ENCODE peak calls at places on chromosomes 4 and X, in ten cellular contexts. I is stomach, X is H1, P is K562, L is suprapubic skin, E is sigmoid colon, A is esophagus muscularis mucosa, S is Panc1, G is SK-N-SH, F is GM23338. C is an unnamed sample. For H3K4me1, the result is how much of the 10 kb centered on the place peaks cover.

GRCh38 chr4:7193040-7193958 is 961 bp downstream of the SORCS2 start:
- DNase-seq in S (no peak), L (peak), E (peak), A (no peak), X (no peak), I (no peak), F (peak), G (peak), P (no peak), C (peak)

GRCh38 chr4:6221296-6221850 is 21.0 kb upstream of the JAKMIP1 start:
- DNase-seq in F (peak), A (no peak), P (no peak), G (no peak), L (no peak), S (no peak), X (peak), E (peak), I (peak), C (no peak)

GRCh38 chr4:77065382-77065781 is 10.4 kb downstream of the CCNI start:
- DNase-seq in I (no peak), F (no peak), L (no peak), X (no peak), G (no peak), P (no peak), A (no peak), S (no peak), E (no peak), C (no peak)

GRCh38 chrX:123873956-123874355 is 14.1 kb downstream of the XIAP start:
- DNase-seq in X (no peak), F (no peak), P (no peak), L (no peak), S (no peak), E (no peak), A (no peak), I (no peak), G (no peak), C (no peak)

GRCh38 chr4:5460106-5460801 is 248.1 kb downstream of the EVC2 start:
- DNase-seq in A (no peak), X (peak), S (peak), G (peak), L (no peak), I (no peak), P (peak), F (peak), E (no peak), C (no peak)

GRCh38 chrX:117957128-117957527 is 159.5 kb downstream of the KLHL13 start:
- DNase-seq in F (no peak), X (no peak), A (no peak), L (no peak), P (no peak), S (no peak), E (no peak), I (no peak), G (no peak), C (no peak)

GRCh38 chrX:133921764-133922389 is 63.5 kb downstream of the GPC3 start:
- DNase-seq in P (peak), A (no peak), I (peak), G (peak), F (peak), L (no peak), E (no peak), S (peak), X (peak), C (no peak)

GRCh38 chrX:40530471-40530870 is 50.3 kb upstream of the ATP6AP2 start:
- DNase-seq in I (no peak), E (no peak), G (no peak), X (no peak), F (no peak), A (no peak), S (no peak), P (no peak), L (no peak), C (no peak)

GRCh38 chrX:34893741-34894140 is 48.9 kb upstream of the FAM47B start:
- DNase-seq in F (no peak), I (no peak), L (no peak), E (no peak), X (no peak), A (no peak), P (no peak), S (no peak), G (no peak), C (no peak)

GRCh38 chr4:41692717-41693345 is 55.7 kb downstream of the PHOX2B start:
- DNase-seq in X (peak), F (peak), E (peak), S (peak), L (no peak), P (peak), G (peak), I (peak), A (no peak), C (no peak)

GRCh38 chrX:108270280-108270679 is 167.9 kb downstream of the COL4A6 start:
- DNase-seq in P (no peak), X (no peak), F (no peak), A (no peak), E (no peak), G (no peak), I (no peak), L (no peak), S (no peak), C (peak)

GRCh38 chr4:13980317-13980716 is 352.8 kb upstream of the BOD1L1 start:
- DNase-seq in L (no peak), P (no peak), X (no peak), I (no peak), G (no peak), S (no peak), E (no peak), F (no peak), A (no peak), C (no peak)

GRCh38 chrX:64976673-64977040 is 407 bp upstream of the ZC4H2 start:
- DNase-seq in G (no peak), E (no peak), F (peak), P (no peak), X (no peak), L (no peak), S (no peak), A (no peak), I (no peak), C (no peak)

GRCh38 chr4:47326067-47326466 is 137.4 kb downstream of the COMMD8 start:
- DNase-seq in A (no peak), E (no peak), F (no peak), G (no peak), X (no peak), S (no peak), I (no peak), L (no peak), P (no peak), C (no peak)

GRCh38 chrX:56268888-56269287 is 36.7 kb downstream of the KLF8 start:
- DNase-seq in A (no peak), L (no peak), G (no peak), E (no peak), F (no peak), X (no peak), S (no peak), P (no peak), I (no peak), C (no peak)

GRCh38 chr4:81565137-81565870 is 93.6 kb upstream of the RASGEF1B start:
- DNase-seq in A (no peak), E (peak), S (no peak), X (no peak), G (no peak), L (peak), I (peak), P (no peak), F (no peak), C (no peak)

GRCh38 chr4:76955187-76955586 is 5.6 kb downstream of the SEPTIN11 start:
- DNase-seq in I (no peak), P (no peak), X (no peak), F (no peak), E (no peak), S (no peak), L (no peak), A (no peak), G (no peak), C (no peak)

GRCh38 chrX:109776986-109777385 is 43.9 kb upstream of the ACSL4 start:
- DNase-seq in A (no peak), E (no peak), I (no peak), F (no peak), L (no peak), G (no peak), P (no peak), S (no peak), X (no peak), C (no peak)

GRCh38 chr4:48681856-48682255 is 98.2 kb downstream of the FRYL start:
- DNase-seq in I (no peak), P (no peak), S (no peak), A (no peak), X (no peak), G (no peak), E (no peak), F (peak), L (no peak), C (no peak)

GRCh38 chrX:1224954-1225353 is 12.5 kb upstream of the CRLF2 start:
- DNase-seq in L (no peak), S (no peak), I (no peak), X (no peak), P (no peak), E (peak), G (no peak), A (no peak), F (peak), C (no peak)

GRCh38 chrX:71667328-71668247 is at the start of gene LOC101059915:
- DNase-seq in G (no peak), X (no peak), L (no peak), I (no peak), E (no peak), F (no peak), S (no peak), P (no peak), A (no peak), C (no peak)

GRCh38 chr4:109735566-109736454 is 5.9 kb upstream of the PLA2G12A start:
- DNase-seq in E (no peak), G (no peak), P (no peak), F (no peak), I (no peak), L (no peak), X (no peak), S (no peak), A (no peak), C (no peak)

GRCh38 chr4:76305971-76306881 is at the start of gene STBD1:
- DNase-seq in E (peak), L (peak), S (no peak), P (peak), G (peak), I (peak), F (peak), A (no peak), X (peak), C (no peak)

GRCh38 chr4:23332266-23332665 is 557.6 kb downstream of the PPARGC1A start:
- DNase-seq in A (no peak), E (no peak), G (no peak), X (no peak), I (no peak), S (no peak), F (no peak), L (no peak), P (no peak), C (no peak)

GRCh38 chrX:75158054-75158453 is 2.0 kb upstream of the ABCB7 start:
- DNase-seq in X (no peak), F (no peak), S (no peak), E (no peak), I (no peak), P (no peak), A (no peak), G (no peak), L (no peak), C (no peak)

GRCh38 chr4:185623444-185624247 is 88.3 kb upstream of the PDLIM3 start:
- DNase-seq in F (no peak), I (no peak), E (no peak), A (no peak), S (no peak), L (no peak), P (no peak), X (no peak), G (no peak), C (no peak)

GRCh38 chrX:110320588-110320987 is 2.7 kb upstream of the AMMECR1 start:
- DNase-seq in I (no peak), X (no peak), A (no peak), E (no peak), G (no peak), L (no peak), F (peak), P (no peak), S (no peak), C (no peak)

GRCh38 chr4:68271851-68272756 is 26.6 kb upstream of the TMPRSS11B start:
- DNase-seq in I (no peak), E (no peak), S (peak), A (no peak), L (no peak), P (peak), X (no peak), F (peak), G (peak), C (no peak)

GRCh38 chr4:94567811-94568210 is 116.1 kb downstream of the PDLIM5 start:
- DNase-seq in I (no peak), P (no peak), S (no peak), A (no peak), E (no peak), X (no peak), F (no peak), G (no peak), L (no peak), C (no peak)

GRCh38 chr4:54055494-54055893 is 8.9 kb downstream of the CHIC2 start:
- DNase-seq in P (no peak), A (no peak), S (no peak), X (no peak), G (no peak), L (no peak), F (no peak), I (no peak), E (no peak), C (no peak)

GRCh38 chrX:39813631-39814246 is 284.0 kb downstream of the BCOR start:
- DNase-seq in A (peak), P (no peak), S (no peak), E (peak), L (peak), I (peak), F (no peak), G (peak), X (no peak), C (peak)

GRCh38 chr4:34512631-34513030 is 1731.7 kb downstream of the ARAP2 start:
- DNase-seq in F (peak), S (no peak), X (no peak), L (no peak), G (no peak), I (no peak), P (no peak), E (no peak), A (no peak), C (no peak)

GRCh38 chr4:19850909-19851308 is 400.8 kb upstream of the SLIT2 start:
- DNase-seq in F (no peak), E (no peak), P (no peak), I (no peak), L (no peak), A (no peak), S (peak), G (no peak), X (no peak), C (no peak)

GRCh38 chrX:47384502-47384901 is 14.1 kb downstream of the ZNF157 start:
- DNase-seq in X (peak), L (peak), I (peak), E (peak), F (peak), G (peak), P (peak), A (no peak), S (peak), C (no peak)

GRCh38 chr4:122584517-122584916 is 36.3 kb downstream of the IL21 start:
- DNase-seq in G (no peak), A (no peak), L (no peak), X (no peak), I (no peak), P (no peak), E (no peak), F (no peak), S (no peak), C (no peak)
- H3K4me3 ChIP-seq in G (no peak), A (no peak), L (no peak), X (no peak), I (no peak), P (no peak), E (no peak), F (no peak), S (no peak), C (no peak)

GRCh38 chrX:12788645-12789044 is 2.6 kb upstream of the PRPS2 start:
- DNase-seq in A (no peak), G (no peak), S (no peak), L (no peak), I (no peak), E (no peak), X (no peak), F (no peak), P (no peak), C (no peak)

GRCh38 chrX:12789976-12790375 is 1.2 kb upstream of the PRPS2 start:
- DNase-seq in I (no peak), G (no peak), S (no peak), F (no peak), E (no peak), P (no peak), L (no peak), A (no peak), X (no peak), C (no peak)

GRCh38 chrX:12792711-12793110 is 1.5 kb downstream of the PRPS2 start:
- DNase-seq in X (no peak), L (no peak), P (no peak), A (no peak), E (no peak), S (no peak), F (no peak), I (no peak), G (no peak), C (no peak)

GRCh38 chrX:12790878-12791252 is 347 bp upstream of the PRPS2 start:
- DNase-seq in A (no peak), L (no peak), P (no peak), E (no peak), I (no peak), S (no peak), X (no peak), G (no peak), F (no peak), C (no peak)

GRCh38 chrX:12791253-12792228 is at the start of gene PRPS2:
- DNase-seq in I (peak), E (peak), X (peak), P (peak), G (peak), S (no peak), F (peak), L (peak), A (no peak), C (no peak)
- TF ChIP-seq POLR2AphosphoS5 in I (no peak), E (peak), X (no peak), P (peak), G (no peak), S (no peak), F (peak), L (no peak), A (peak), C (peak)

GRCh38 chr4:15912236-15912635 is 26.3 kb downstream of the FGFBP1 start:
- DNase-seq in F (no peak), P (no peak), S (no peak), A (no peak), I (no peak), E (no peak), G (no peak), L (no peak), X (no peak), C (no peak)
- H3K4me1 ChIP-seq in F (under half), P (under half), S (under half), A (under half), I (under half), E (under half), G (under half), L (under half), X (under half), C (under half)

DNA sequence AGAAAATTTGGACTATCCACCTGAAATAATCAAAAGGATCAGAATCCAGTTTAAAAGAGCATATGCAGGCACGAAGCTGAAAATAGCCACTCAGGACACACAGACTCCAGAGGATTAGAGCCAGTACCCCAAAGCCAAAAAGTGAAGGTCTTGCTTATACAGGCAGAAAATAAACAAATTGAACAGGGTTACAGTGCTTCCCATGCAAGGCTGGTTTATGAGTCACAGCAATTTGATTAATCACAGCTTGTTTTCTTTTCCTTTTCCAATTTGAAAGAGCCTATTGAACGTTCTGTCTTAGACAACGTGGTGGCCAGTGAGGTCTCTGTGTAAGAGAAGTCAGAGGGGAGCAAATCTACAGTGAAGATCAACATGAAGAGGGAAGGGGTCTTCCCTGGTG is 10.2 kb downstream of the HGFAC start:
- DNase-seq in I (no peak), X (no peak), E (no peak), A (no peak), F (no peak), G (no peak), S (no peak), P (no peak), L (no peak), C (no peak)
- H3K4me3 ChIP-seq in I (no peak), X (no peak), E (no peak), A (no peak), F (no peak), G (no peak), S (no peak), P (no peak), L (no peak), C (no peak)